ENCODE peak calls at places on chromosomes 3 and 15, in four cellular contexts. U is lung, E is Peyer's patch, W is IMR-90. G is an unnamed sample.

GRCh38 chr15:29889545-29890329 is 67.5 kb upstream of the TJP1 start:
- DNase-seq in U (no peak), E (no peak), W (no peak), G (no peak)

GRCh38 chr15:23574742-23575141 is 9.3 kb downstream of the MKRN3 start:
- DNase-seq in U (no peak), E (no peak), W (no peak), G (no peak)

GRCh38 chr3:312170-312569 is 115.6 kb downstream of the CHL1 start:
- DNase-seq in U (no peak), E (no peak), W (no peak), G (no peak)

GRCh38 chr3:184361532-184361931 is at the start of the genes CLCN2 and POLR2H:
- DNase-seq in U (no peak), E (peak), W (peak), G (peak)

GRCh38 chr3:77039606-77040553 is at the start of gene ROBO2:
- DNase-seq in U (peak), E (peak), W (peak), G (peak)

GRCh38 chr15:89666858-89667705 is 11.8 kb upstream of the KIF7 start:
- DNase-seq in U (no peak), E (no peak), W (no peak), G (no peak)

GRCh38 chr15:56052389-56053045 is 59.1 kb upstream of the NEDD4 start:
- DNase-seq in U (no peak), E (no peak), W (peak), G (peak)

GRCh38 chr3:157844770-157845522 is 261.3 kb downstream of the SHOX2 start:
- DNase-seq in U (no peak), E (no peak), W (no peak), G (peak)

GRCh38 chr3:43512749-43513404 is 108.9 kb downstream of the ANO10 start:
- DNase-seq in U (no peak), E (no peak), W (peak), G (peak)

GRCh38 chr3:192861972-192862371 is 55.7 kb downstream of the MB21D2 start:
- DNase-seq in U (no peak), E (no peak), W (no peak), G (no peak)

GRCh38 chr3:23834082-23834870 is 28.5 kb downstream of the UBE2E1 start:
- DNase-seq in U (no peak), E (no peak), W (no peak), G (peak)

GRCh38 chr15:26378304-26378703 is 394.6 kb downstream of the GABRB3 start:
- DNase-seq in U (no peak), E (no peak), W (no peak), G (no peak)
- TF ChIP-seq CTCF in U (no peak), E (no peak), W (no peak), G (no peak)

GRCh38 chr3:137761563-137762503 is 2.3 kb upstream of the SOX14 start:
- DNase-seq in U (no peak), E (no peak), W (no peak), G (no peak)
- H3K4me3 ChIP-seq in U (no peak), E (no peak), W (no peak), G (no peak)

GRCh38 chr3:114732353-114732752 is 414.7 kb downstream of the ZBTB20 start:
- DNase-seq in U (no peak), E (no peak), W (no peak), G (no peak)
- TF ChIP-seq CTCF in U (no peak), E (no peak), W (no peak), G (no peak)

GRCh38 chr15:37106490-37107001 is 6.2 kb upstream of the MEIS2 start:
- DNase-seq in U (no peak), E (no peak), W (peak), G (peak)
- H3K4me3 ChIP-seq in U (no peak), E (no peak), W (peak), G (peak)

GRCh38 chr3:119352863-119353527 is 58.8 kb downstream of the ARHGAP31 start:
- DNase-seq in U (no peak), E (no peak), W (peak), G (peak)
- TF ChIP-seq CTCF in U (no peak), E (peak), W (peak), G (peak)

G was measured in fibroblast of pulmonary artery.